ENCODE peak calls at places on chromosome 2, in five cellular contexts. I is upper lobe of right lung, T is testis, W is GM12878, N is lung. C is an unnamed sample.
A peak's percentile ranks its signal among the peaks of the same experiment; 100 is the strongest.

GRCh38 chr2:193868833-193869232 is 1674.1 kb upstream of the TMEFF2 start:
- DNase-seq in W (no peak), T (no peak), N (no peak), I (no peak), C (no peak)

GRCh38 chr2:205712983-205713531 is 30.8 kb downstream of the NRP2 start:
- DNase-seq in I (no peak), T (no peak), W (no peak), N (no peak), C (no peak)

GRCh38 chr2:223614534-223614933 is 12.4 kb upstream of the SCG2 start:
- DNase-seq in I (no peak), W (no peak), T (no peak), N (no peak), C (no peak)

GRCh38 chr2:98912221-98912851 is 23.7 kb downstream of the CRACDL start:
- DNase-seq in T (peak; percentile 79), W (no peak), N (peak; percentile 48), I (peak; percentile 79), C (no peak)

GRCh38 chr2:111157071-111157661 is 36.5 kb downstream of the BCL2L11 start:
- DNase-seq in T (no peak), W (no peak), N (no peak), I (no peak), C (no peak)

GRCh38 chr2:135650721-135651120 is 90.9 kb upstream of the UBXN4 start:
- DNase-seq in N (no peak), T (no peak), I (no peak), W (no peak), C (no peak)

GRCh38 chr2:223930002-223930976 is 14.8 kb downstream of the WDFY1 start:
- DNase-seq in T (peak; percentile 38), W (no peak), I (peak; percentile 66), N (no peak), C (peak; percentile 35)

GRCh38 chr2:71461304-71461671 is 7.9 kb downstream of the DYSF start:
- DNase-seq in N (no peak), T (no peak), W (no peak), I (no peak), C (no peak)

GRCh38 chr2:83879127-83879526 is 580.0 kb downstream of the SUCLG1 start:
- DNase-seq in T (peak; percentile 24), N (no peak), W (no peak), I (no peak), C (no peak)

GRCh38 chr2:159225025-159226016 is 61.2 kb downstream of the WDSUB1 start:
- DNase-seq in I (no peak), T (no peak), W (no peak), N (no peak), C (no peak)

GRCh38 chr2:119468154-119468955 is 36.7 kb downstream of the TMEM37 start:
- DNase-seq in T (no peak), N (no peak), I (no peak), W (no peak), C (no peak)

GRCh38 chr2:106332054-106332453 is 136.2 kb downstream of the RGPD3 start:
- DNase-seq in N (no peak), I (no peak), W (no peak), T (no peak), C (no peak)

GRCh38 chr2:12090590-12090989 is 344.2 kb downstream of the LPIN1 start:
- DNase-seq in I (no peak), N (no peak), T (no peak), W (no peak), C (no peak)

GRCh38 chr2:222318712-222319575 is 20.1 kb upstream of the PAX3 start:
- DNase-seq in N (no peak), W (no peak), I (peak; percentile 68), T (peak; percentile 74), C (no peak)

GRCh38 chr2:9907402-9907801 is 44.1 kb upstream of the GRHL1 start:
- DNase-seq in W (no peak), T (no peak), N (no peak), I (no peak), C (no peak)

GRCh38 chr2:20617892-20618467 is 32.9 kb downstream of the HS1BP3 start:
- DNase-seq in N (peak; percentile 97), W (no peak), I (peak; percentile 96), T (peak; percentile 98), C (peak; percentile 99)

GRCh38 chr2:30026091-30027055 is 105.0 kb upstream of the ALK start:
- DNase-seq in I (peak; percentile 67), W (no peak), T (peak; percentile 74), N (no peak), C (no peak)

GRCh38 chr2:111896007-111896406 is 2.4 kb upstream of the MERTK start:
- DNase-seq in I (no peak), N (no peak), W (no peak), T (no peak), C (no peak)

GRCh38 chr2:83081835-83082522 is 1377.1 kb downstream of the SUCLG1 start:
- DNase-seq in T (no peak), I (no peak), W (no peak), N (no peak), C (peak; percentile 36)

GRCh38 chr2:120580709-120581108 is 155.0 kb upstream of the GLI2 start:
- DNase-seq in T (no peak), W (no peak), I (no peak), N (no peak), C (no peak)

GRCh38 chr2:187477041-187477440 is 29.0 kb upstream of the CALCRL start:
- DNase-seq in W (no peak), I (no peak), N (no peak), T (no peak), C (no peak)

GRCh38 chr2:174337337-174338154 is 2.8 kb downstream of the SP9 start:
- DNase-seq in N (no peak), W (no peak), I (no peak), T (no peak), C (no peak)

GRCh38 chr2:196592912-196593881 is 46.3 kb upstream of the CCDC150 start:
- DNase-seq in N (no peak), T (peak; percentile 72), I (peak; percentile 70), W (no peak), C (no peak)

GRCh38 chr2:127314193-127314988 is 20.4 kb upstream of the ERCC3 start:
- DNase-seq in I (no peak), N (no peak), W (no peak), T (no peak), C (no peak)
- H3K36me3 ChIP-seq in I (peaks cover 96% of the 10 kb centered on the region), N (peaks cover 37% of the 10 kb centered on the region), W (peaks cover 8% of the 10 kb centered on the region), T (no peaks in the 10 kb centered on the region), C (no peaks in the 10 kb centered on the region)

GRCh38 chr2:65329551-65329950 is 101.9 kb downstream of the ACTR2 start:
- DNase-seq in W (no peak), N (no peak), T (no peak), I (no peak), C (no peak)

GRCh38 chr2:65334714-65335113 is 97.7 kb downstream of the SPRED2 start:
- DNase-seq in W (no peak), N (no peak), T (no peak), I (no peak), C (no peak)

GRCh38 chr2:65326276-65326675 is 98.6 kb downstream of the ACTR2 start:
- DNase-seq in I (no peak), W (no peak), N (no peak), T (no peak), C (no peak)

DNA sequence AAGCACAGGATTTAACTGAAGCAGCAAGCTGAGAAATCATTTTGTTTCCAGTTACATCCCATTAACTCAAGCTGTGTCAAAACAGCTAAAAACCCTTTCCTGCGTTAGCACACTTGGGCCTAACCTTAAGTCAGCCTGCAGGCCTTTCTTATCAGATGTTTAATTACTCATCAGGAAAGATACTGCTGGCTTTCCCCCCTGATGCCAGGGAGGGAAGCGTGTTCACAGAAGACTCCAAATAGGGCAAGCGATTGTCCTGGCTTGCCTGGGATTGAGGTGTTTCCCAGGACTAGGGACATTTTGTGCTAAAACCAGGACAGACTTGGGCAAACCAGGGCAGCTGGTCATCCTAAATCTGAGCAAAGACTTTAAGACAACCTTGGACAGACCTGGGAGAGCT is 101.0 kb downstream of the SPRED2 start:
- DNase-seq in W (no peak), I (no peak), T (no peak), N (no peak), C (no peak)
- H3K36me3 ChIP-seq in W (peaks cover 3% of the 10 kb centered on the region), I (peaks cover 45% of the 10 kb centered on the region), T (no peaks in the 10 kb centered on the region), N (peaks cover 8% of the 10 kb centered on the region), C (no peaks in the 10 kb centered on the region)

GRCh38 chr2:108853421-108853820 is 66.8 kb downstream of the CCDC138 start:
- DNase-seq in N (no peak), W (no peak), I (no peak), T (no peak), C (no peak)

GRCh38 chr2:108858894-108859293 is 72.3 kb downstream of the CCDC138 start:
- DNase-seq in N (no peak), W (no peak), I (no peak), T (no peak), C (no peak)

GRCh38 chr2:108855194-108855593 is 68.6 kb downstream of the CCDC138 start:
- DNase-seq in I (no peak), W (no peak), N (no peak), T (no peak), C (no peak)

GRCh38 chr2:108852375-108852774 is 65.8 kb downstream of the CCDC138 start:
- DNase-seq in W (no peak), N (no peak), I (no peak), T (no peak), C (no peak)

DNA sequence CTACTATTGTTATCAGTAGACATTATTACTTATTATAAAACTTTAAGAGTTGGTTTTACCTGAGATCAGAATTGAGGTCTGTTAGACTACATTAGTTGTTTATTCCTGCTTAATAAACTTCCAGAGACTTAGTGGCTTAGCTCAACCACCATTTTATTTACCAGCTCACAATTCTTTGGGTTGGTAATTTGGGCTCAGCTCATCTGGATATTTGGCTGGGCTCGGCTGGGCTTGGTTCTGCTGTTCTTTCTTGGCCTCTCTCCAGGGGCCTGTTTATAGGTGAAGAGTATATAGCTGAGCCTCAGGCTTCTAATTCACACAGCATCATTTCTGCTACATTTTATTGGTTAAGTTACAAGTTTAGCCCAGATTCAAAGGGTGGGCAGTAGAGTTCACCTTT is 67.9 kb downstream of the CCDC138 start:
- DNase-seq in I (no peak), N (no peak), W (no peak), T (no peak), C (no peak)
- H3K36me3 ChIP-seq in I (no peaks in the 10 kb centered on the region), N (no peaks in the 10 kb centered on the region), W (no peaks in the 10 kb centered on the region), T (no peaks in the 10 kb centered on the region), C (no peaks in the 10 kb centered on the region)

DNA sequence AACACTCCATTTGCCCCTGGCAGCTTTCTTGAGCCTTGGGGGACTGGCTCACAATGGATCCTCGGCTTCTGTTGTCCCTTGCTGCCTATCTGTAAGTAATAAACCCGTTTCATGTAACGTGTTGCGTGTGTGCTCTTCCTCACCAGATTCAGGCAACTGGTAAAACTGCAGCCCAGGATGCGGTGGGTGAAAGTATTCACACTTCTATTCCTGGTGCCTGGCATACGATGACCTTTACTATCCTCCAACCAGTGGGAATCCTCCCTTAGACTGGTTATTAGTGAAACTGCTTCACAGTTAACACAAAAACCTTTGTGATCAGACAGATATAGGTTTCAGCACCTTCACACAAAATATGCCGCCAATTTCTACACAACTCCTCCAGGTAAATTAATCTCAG is 13.6 kb upstream of the ICA1L start:
- DNase-seq in T (no peak), N (no peak), W (no peak), I (no peak), C (no peak)
- H3K36me3 ChIP-seq in T (no peaks in the 10 kb centered on the region), N (peaks cover 8% of the 10 kb centered on the region), W (peaks cover 5% of the 10 kb centered on the region), I (peaks cover 54% of the 10 kb centered on the region), C (no peaks in the 10 kb centered on the region)

C was measured in uterus.